ENCODE peak calls at places on chromosomes 5 and 9, in five cellular contexts. H is IMR-90, R is neuronal stem cell, X is mesendoderm, M is H9. N is an unnamed sample.

GRCh38 chr9:88781500-88782391 is 209.5 kb upstream of the S1PR3 start:
- DNase-seq in H (peak; percentile 74), R (no peak), X (peak; percentile 80), M (peak; percentile 56), N (peak; percentile 80)

GRCh38 chr5:59833448-59833847 is 60.1 kb downstream of the PDE4D start:
- DNase-seq in H (no peak), R (no peak), X (no peak), M (no peak), N (no peak)

GRCh38 chr5:6788439-6788838 is 75.2 kb downstream of the TENT4A start:
- DNase-seq in H (no peak), R (no peak), X (peak; percentile 18), M (no peak), N (no peak)

GRCh38 chr9:17742065-17742464 is 163.2 kb downstream of the SH3GL2 start:
- DNase-seq in H (no peak), R (peak; percentile 15), X (peak; percentile 86), M (peak; percentile 68), N (no peak)

GRCh38 chr5:180464603-180464970 is 29.6 kb upstream of the CNOT6 start:
- DNase-seq in H (no peak), R (no peak), X (no peak), M (no peak), N (no peak)

GRCh38 chr5:98510111-98510510 is 263.4 kb upstream of the RGMB start:
- DNase-seq in H (peak; percentile 38), R (no peak), X (peak; percentile 72), M (no peak), N (peak; percentile 6)

GRCh38 chr5:63960646-63961045 is 1.6 kb downstream of the HTR1A start:
- DNase-seq in H (no peak), R (no peak), X (no peak), M (no peak), N (no peak)

GRCh38 chr5:179346875-179347274 is 1.6 kb upstream of the ADAMTS2 start:
- DNase-seq in H (no peak), R (no peak), X (no peak), M (no peak), N (no peak)

GRCh38 chr9:69919461-69920061 is 98.9 kb downstream of the CFAP95 start:
- DNase-seq in H (peak; percentile 74), R (peak; percentile 35), X (peak; percentile 60), M (no peak), N (peak; percentile 72)

GRCh38 chr9:93112116-93112863 is 16.3 kb downstream of the CARD19 start:
- DNase-seq in H (no peak), R (no peak), X (no peak), M (no peak), N (no peak)

GRCh38 chr5:74616236-74617146 is 24.0 kb downstream of the ENC1 start:
- DNase-seq in H (no peak), R (no peak), X (no peak), M (no peak), N (no peak)

GRCh38 chr5:126780165-126780827 is 3.4 kb downstream of the LMNB1 start:
- DNase-seq in H (peak; percentile 81), R (peak; percentile 39), X (peak; percentile 80), M (peak; percentile 39), N (peak; percentile 80)

DNA sequence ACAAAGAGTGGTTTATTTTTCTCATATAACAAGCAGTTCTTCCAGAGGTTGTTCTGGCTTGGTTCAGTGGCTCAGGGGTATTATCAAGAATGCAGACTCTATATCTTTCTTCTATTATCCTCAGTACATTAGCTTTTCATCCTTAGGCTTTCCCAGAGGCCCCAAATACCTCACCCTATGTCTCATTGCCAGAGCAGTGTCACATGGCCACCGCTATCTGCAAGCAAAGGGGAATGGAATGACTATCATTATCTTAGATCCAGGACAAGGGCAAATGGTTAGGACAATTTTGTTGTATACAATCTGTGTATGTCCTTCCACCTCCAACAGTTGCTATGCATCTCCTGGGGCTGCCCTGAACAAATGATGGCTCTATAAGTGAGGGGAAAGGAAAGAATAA is 69.0 kb upstream of the SNX2 start:
- DNase-seq in H (no peak), R (no peak), X (peak; percentile 76), M (no peak), N (no peak)
- H3K23ac ChIP-seq in H (no peak overlapping the region), R (no peak overlapping the region), X (no peak overlapping the region), M (no peak overlapping the region), N (no peak overlapping the region)

GRCh38 chr9:97697837-97698236 is 697 bp upstream of the XPA start:
- DNase-seq in H (no peak), R (no peak), X (no peak), M (no peak), N (no peak)
- H2BK5ac ChIP-seq in H (no peak overlapping the region), R (no peak overlapping the region), X (no peak overlapping the region), M (no peak overlapping the region), N (peak overlapping the region; percentile 37)

DNA sequence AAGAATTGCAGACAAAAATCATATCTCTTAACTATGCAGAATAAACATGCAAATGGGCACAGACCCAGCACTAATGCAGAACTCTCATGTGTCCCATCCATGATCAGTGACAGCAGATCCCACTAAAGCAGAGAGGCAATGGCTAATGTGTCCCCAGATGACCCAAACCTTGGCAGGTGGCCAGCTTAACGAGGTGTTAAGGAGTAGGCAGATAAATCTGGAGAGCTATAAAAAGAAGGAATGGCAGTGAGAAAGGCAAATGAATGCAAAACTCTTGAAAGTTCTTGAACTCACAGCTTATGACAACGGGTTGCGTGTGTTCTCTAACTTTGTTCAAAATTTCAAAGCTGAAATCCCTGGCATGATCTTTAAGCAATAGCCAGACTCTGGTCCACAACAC is 265.4 kb downstream of the RASEF start:
- DNase-seq in H (no peak), R (no peak), X (no peak), M (no peak), N (no peak)
- H3K23ac ChIP-seq in H (no peak overlapping the region), R (no peak overlapping the region), X (no peak overlapping the region), M (no peak overlapping the region), N (no peak overlapping the region)

GRCh38 chr9:107738789-107739188 is 249.2 kb upstream of the KLF4 start:
- DNase-seq in H (peak; percentile 54), R (no peak), X (no peak), M (no peak), N (no peak)

GRCh38 chr9:107737610-107737986 is 248.0 kb upstream of the KLF4 start:
- DNase-seq in H (no peak), R (no peak), X (no peak), M (no peak), N (no peak)

GRCh38 chr9:107739601-107740082 is 250.1 kb upstream of the KLF4 start:
- DNase-seq in H (peak; percentile 15), R (no peak), X (no peak), M (no peak), N (no peak)

GRCh38 chr9:107740088-107740980 is 250.8 kb upstream of the KLF4 start:
- DNase-seq in H (no peak), R (no peak), X (no peak), M (no peak), N (no peak)

GRCh38 chr9:107737987-107738743 is 248.6 kb upstream of the KLF4 start:
- DNase-seq in H (peak; percentile 95), R (no peak), X (no peak), M (no peak), N (peak; percentile 40)
- H2BK5ac ChIP-seq in H (peak overlapping the region; percentile 93), R (peak overlapping the region; percentile 6), X (no peak overlapping the region), M (no peak overlapping the region), N (peak overlapping the region; percentile 12)

GRCh38 chr5:35938518-35939227 is at the start of gene CAPSL:
- DNase-seq in H (peak; percentile 70), R (peak; percentile 74), X (peak; percentile 98), M (peak; percentile 95), N (peak; percentile 87)
- H3K23ac ChIP-seq in H (no peak within 1 kb of the TSS), R (no peak within 1 kb of the TSS), X (no peak within 1 kb of the TSS), M (no peak within 1 kb of the TSS), N (no peak within 1 kb of the TSS)

GRCh38 chr9:137077010-137077747 is at the start of gene UAP1L1:
- DNase-seq in H (peak; percentile 42), R (no peak), X (no peak), M (peak; percentile 72), N (peak; percentile 72)

GRCh38 chr9:137074657-137075274 is 2.6 kb upstream of the UAP1L1 start:
- DNase-seq in H (no peak), R (no peak), X (no peak), M (peak; percentile 68), N (no peak)

GRCh38 chr9:137076636-137077009 is 694 bp upstream of the UAP1L1 start:
- DNase-seq in H (no peak), R (no peak), X (no peak), M (peak; percentile 58), N (no peak)

GRCh38 chr9:137073992-137074399 is 3.3 kb upstream of the UAP1L1 start:
- DNase-seq in H (no peak), R (no peak), X (no peak), M (no peak), N (no peak)

DNA sequence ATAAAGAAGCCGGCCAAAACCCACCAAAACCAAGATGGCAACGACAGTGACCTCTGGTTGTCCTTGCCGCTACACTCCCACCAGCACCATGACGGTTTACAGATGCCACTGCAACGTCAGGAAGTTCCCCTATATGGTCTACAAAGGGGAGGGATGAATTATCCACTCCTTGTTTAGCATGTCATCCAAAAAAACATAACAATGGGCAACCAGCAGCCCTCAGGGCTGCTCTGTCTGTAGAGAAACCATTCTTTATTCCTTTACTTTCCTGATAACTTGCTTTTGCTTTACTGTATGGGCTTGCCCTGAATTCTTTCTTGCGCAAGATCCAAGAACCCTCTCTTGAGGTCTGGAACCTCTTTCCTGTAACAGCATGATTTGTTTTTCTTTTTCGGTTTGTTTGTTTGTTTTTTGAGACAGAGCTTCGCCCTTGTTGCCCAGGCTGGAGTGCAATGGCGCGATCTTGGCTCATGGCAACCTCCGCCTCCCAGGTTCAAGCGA is 2.0 kb upstream of the UAP1L1 start:
- DNase-seq in H (no peak), R (no peak), X (no peak), M (peak; percentile 62), N (no peak)
- H2BK5ac ChIP-seq in H (no peak overlapping the region), R (no peak overlapping the region), X (no peak overlapping the region), M (no peak overlapping the region), N (no peak overlapping the region)